ENCODE peak calls at places on chromosomes 6 and 20, in four cellular contexts. One of them, this sample, is unnamed. For H3K36me3 and H3K9me3, the result is how much of the 10 kb centered on the place peaks cover.

GRCh38 chr20:53629436-53629835 is 35.8 kb upstream of the ZNF217 start:
- DNase-seq in naive thymus-derived CD4-positive, alpha-beta T cell: no peak
- DNase-seq in cardiac muscle cell: no peak
- DNase-seq in pancreas: no peak
- DNase-seq in this sample: no peak

GRCh38 chr20:51528263-51529026 is 14.1 kb downstream of the NFATC2 start:
- DNase-seq in naive thymus-derived CD4-positive, alpha-beta T cell: no peak
- DNase-seq in cardiac muscle cell: no peak
- DNase-seq in pancreas: no peak
- DNase-seq in this sample: no peak

GRCh38 chr20:47814632-47815415 is 29.5 kb upstream of the SULF2 start:
- DNase-seq in naive thymus-derived CD4-positive, alpha-beta T cell: no peak
- DNase-seq in cardiac muscle cell: no peak
- DNase-seq in pancreas: peak
- DNase-seq in this sample: no peak

GRCh38 chr20:24199493-24199892 is 210.9 kb upstream of the GGTLC1 start:
- DNase-seq in naive thymus-derived CD4-positive, alpha-beta T cell: no peak
- DNase-seq in cardiac muscle cell: no peak
- DNase-seq in pancreas: no peak
- DNase-seq in this sample: no peak

GRCh38 chr6:40779399-40779798 is 192.2 kb upstream of the LRFN2 start:
- DNase-seq in naive thymus-derived CD4-positive, alpha-beta T cell: no peak
- DNase-seq in cardiac muscle cell: no peak
- DNase-seq in pancreas: no peak
- DNase-seq in this sample: no peak

GRCh38 chr6:131960371-131961133 is 9.4 kb upstream of the CCN2 start:
- DNase-seq in naive thymus-derived CD4-positive, alpha-beta T cell: no peak
- DNase-seq in cardiac muscle cell: peak
- DNase-seq in pancreas: no peak
- DNase-seq in this sample: no peak

GRCh38 chr6:166418691-166419143 is 36.0 kb upstream of the MPC1 start:
- DNase-seq in naive thymus-derived CD4-positive, alpha-beta T cell: no peak
- DNase-seq in cardiac muscle cell: no peak
- DNase-seq in pancreas: no peak
- DNase-seq in this sample: no peak

GRCh38 chr6:109874086-109874485 is 104.0 kb upstream of the GPR6 start:
- DNase-seq in naive thymus-derived CD4-positive, alpha-beta T cell: no peak
- DNase-seq in cardiac muscle cell: no peak
- DNase-seq in pancreas: no peak
- DNase-seq in this sample: no peak

GRCh38 chr6:90212274-90212673 is 84.4 kb downstream of the BACH2 start:
- DNase-seq in naive thymus-derived CD4-positive, alpha-beta T cell: no peak
- DNase-seq in cardiac muscle cell: no peak
- DNase-seq in pancreas: no peak
- DNase-seq in this sample: no peak

GRCh38 chr6:55758156-55758942 is 117.0 kb downstream of the BMP5 start:
- DNase-seq in naive thymus-derived CD4-positive, alpha-beta T cell: no peak
- DNase-seq in cardiac muscle cell: peak
- DNase-seq in pancreas: no peak
- DNase-seq in this sample: no peak

GRCh38 chr6:29014729-29015608 is 9.9 kb upstream of the ZNF311 start:
- DNase-seq in naive thymus-derived CD4-positive, alpha-beta T cell: no peak
- DNase-seq in cardiac muscle cell: peak
- DNase-seq in pancreas: no peak
- DNase-seq in this sample: no peak

GRCh38 chr6:107786709-107787588 is 37.2 kb downstream of the SCML4 start:
- DNase-seq in naive thymus-derived CD4-positive, alpha-beta T cell: peak
- DNase-seq in cardiac muscle cell: no peak
- DNase-seq in pancreas: no peak
- DNase-seq in this sample: peak

GRCh38 chr6:139378882-139379341 is 4.5 kb upstream of the CITED2 start:
- DNase-seq in naive thymus-derived CD4-positive, alpha-beta T cell: no peak
- DNase-seq in cardiac muscle cell: peak
- DNase-seq in pancreas: no peak
- DNase-seq in this sample: no peak

GRCh38 chr20:53741726-53742028 is 148.0 kb upstream of the ZNF217 start:
- DNase-seq in naive thymus-derived CD4-positive, alpha-beta T cell: no peak
- DNase-seq in cardiac muscle cell: no peak
- DNase-seq in pancreas: no peak
- DNase-seq in this sample: no peak

GRCh38 chr6:151374024-151374423 is 17.3 kb downstream of the ZBTB2 start:
- DNase-seq in naive thymus-derived CD4-positive, alpha-beta T cell: no peak
- DNase-seq in cardiac muscle cell: peak
- DNase-seq in pancreas: no peak
- DNase-seq in this sample: no peak

GRCh38 chr20:59561614-59562277 is 42.6 kb upstream of the PHACTR3 start:
- DNase-seq in naive thymus-derived CD4-positive, alpha-beta T cell: no peak
- DNase-seq in cardiac muscle cell: no peak
- DNase-seq in pancreas: no peak
- DNase-seq in this sample: no peak

GRCh38 chr6:1767481-1768246 is 157.9 kb downstream of the FOXC1 start:
- DNase-seq in naive thymus-derived CD4-positive, alpha-beta T cell: no peak
- DNase-seq in cardiac muscle cell: peak
- DNase-seq in pancreas: no peak
- DNase-seq in this sample: no peak

GRCh38 chr6:106825156-106825555 is 149.4 kb downstream of the CD24 start:
- DNase-seq in naive thymus-derived CD4-positive, alpha-beta T cell: no peak
- DNase-seq in cardiac muscle cell: no peak
- DNase-seq in pancreas: no peak
- DNase-seq in this sample: no peak

GRCh38 chr6:4489538-4489937 is 286.7 kb upstream of the CDYL start:
- DNase-seq in naive thymus-derived CD4-positive, alpha-beta T cell: no peak
- DNase-seq in cardiac muscle cell: no peak
- DNase-seq in pancreas: no peak
- DNase-seq in this sample: no peak

GRCh38 chr6:148447521-148448230 is 105.0 kb downstream of the SASH1 start:
- DNase-seq in naive thymus-derived CD4-positive, alpha-beta T cell: no peak
- DNase-seq in cardiac muscle cell: no peak
- DNase-seq in pancreas: no peak
- DNase-seq in this sample: no peak

GRCh38 chr6:307065-307814 is 15.0 kb downstream of the DUSP22 start:
- DNase-seq in naive thymus-derived CD4-positive, alpha-beta T cell: no peak
- DNase-seq in cardiac muscle cell: no peak
- DNase-seq in pancreas: peak
- DNase-seq in this sample: no peak

GRCh38 chr6:30917487-30917886 is 3.4 kb downstream of the VARS2 start:
- DNase-seq in naive thymus-derived CD4-positive, alpha-beta T cell: no peak
- DNase-seq in cardiac muscle cell: no peak
- DNase-seq in pancreas: no peak
- DNase-seq in this sample: no peak

GRCh38 chr6:30926644-30927043 is 5.3 kb downstream of the SFTA2 start:
- DNase-seq in naive thymus-derived CD4-positive, alpha-beta T cell: no peak
- DNase-seq in cardiac muscle cell: no peak
- DNase-seq in pancreas: no peak
- DNase-seq in this sample: no peak

GRCh38 chr6:30918675-30919074 is 4.6 kb downstream of the VARS2 start:
- DNase-seq in naive thymus-derived CD4-positive, alpha-beta T cell: no peak
- DNase-seq in cardiac muscle cell: no peak
- DNase-seq in pancreas: no peak
- DNase-seq in this sample: no peak

GRCh38 chr6:30922447-30922852 is 8.4 kb downstream of the VARS2 start:
- DNase-seq in naive thymus-derived CD4-positive, alpha-beta T cell: no peak
- DNase-seq in cardiac muscle cell: no peak
- DNase-seq in pancreas: no peak
- DNase-seq in this sample: no peak
- H3K36me3 ChIP-seq in naive thymus-derived CD4-positive, alpha-beta T cell: under half
- H3K36me3 ChIP-seq in cardiac muscle cell: under half
- H3K36me3 ChIP-seq in pancreas: under half
- H3K36me3 ChIP-seq in this sample: under half

DNA sequence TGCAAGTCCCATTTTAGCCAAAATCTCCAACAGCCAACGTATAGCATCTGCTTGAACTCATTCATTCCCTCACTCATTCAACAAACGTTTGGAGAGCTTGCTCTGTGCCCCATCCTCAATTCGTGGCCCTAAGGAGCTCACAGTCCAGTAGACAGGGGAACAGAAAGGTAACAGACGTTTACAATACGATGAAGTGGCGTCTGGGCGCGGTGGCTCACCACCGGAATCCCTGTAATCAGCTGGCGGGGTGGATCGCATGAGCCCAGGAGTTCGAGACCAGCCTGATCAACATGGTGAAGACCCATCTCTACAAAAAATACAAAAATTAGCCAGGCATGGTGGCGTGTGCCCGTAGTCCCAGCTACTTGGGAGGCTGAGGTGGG is 790 bp upstream of the E2F1 start:
- DNase-seq in naive thymus-derived CD4-positive, alpha-beta T cell: no peak
- DNase-seq in cardiac muscle cell: no peak
- DNase-seq in pancreas: no peak
- DNase-seq in this sample: no peak
- H3K4me3 ChIP-seq in naive thymus-derived CD4-positive, alpha-beta T cell: peak
- H3K4me3 ChIP-seq in cardiac muscle cell: no peak
- H3K4me3 ChIP-seq in pancreas: no peak
- H3K4me3 ChIP-seq in this sample: peak

GRCh38 chr20:56017560-56017959 is 12.2 kb upstream of the CBLN4 start:
- DNase-seq in naive thymus-derived CD4-positive, alpha-beta T cell: no peak
- DNase-seq in cardiac muscle cell: no peak
- DNase-seq in pancreas: no peak
- DNase-seq in this sample: no peak
- H3K9me3 ChIP-seq in naive thymus-derived CD4-positive, alpha-beta T cell: under half
- H3K9me3 ChIP-seq in cardiac muscle cell: under half
- H3K9me3 ChIP-seq in pancreas: under half
- H3K9me3 ChIP-seq in this sample: under half

DNA sequence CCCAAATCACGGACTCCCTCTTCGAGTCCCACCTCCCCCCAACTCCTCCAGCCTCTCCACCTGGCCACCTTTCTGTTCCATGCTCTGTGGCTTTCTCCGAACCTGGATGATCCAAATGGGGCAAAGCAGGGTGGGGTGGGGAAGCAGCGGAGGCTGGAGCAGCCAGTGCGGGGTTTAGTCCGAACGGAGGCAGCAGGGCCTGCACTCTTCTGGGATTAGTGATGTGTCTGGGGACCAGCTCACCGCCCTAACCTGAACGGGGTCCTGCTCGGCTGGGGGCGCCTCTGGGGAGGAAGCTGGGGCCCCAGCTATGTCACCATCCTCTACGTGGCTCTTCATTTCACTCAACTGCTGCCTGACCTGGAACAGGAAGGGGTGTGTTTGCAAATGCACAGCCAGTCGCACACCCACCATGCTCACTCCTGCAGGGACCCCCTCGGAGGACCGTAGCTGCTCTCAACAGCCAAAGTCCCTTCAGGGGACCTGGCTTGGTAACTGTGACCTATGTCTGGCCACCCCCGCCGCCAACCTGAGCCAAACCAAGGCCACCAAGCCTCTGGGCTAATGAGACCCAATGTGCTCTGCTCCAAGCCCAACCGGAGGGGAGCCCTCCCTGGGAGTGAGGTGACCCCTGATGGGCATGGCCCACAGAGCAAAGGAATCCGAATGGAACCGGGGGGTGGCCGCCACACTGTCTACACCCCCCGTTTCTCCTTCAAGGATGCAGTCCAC is 46.8 kb downstream of the DSTN start:
- DNase-seq in naive thymus-derived CD4-positive, alpha-beta T cell: no peak
- DNase-seq in cardiac muscle cell: no peak
- DNase-seq in pancreas: no peak
- DNase-seq in this sample: no peak
- H3K36me3 ChIP-seq in naive thymus-derived CD4-positive, alpha-beta T cell: under half
- H3K36me3 ChIP-seq in cardiac muscle cell: under half
- H3K36me3 ChIP-seq in pancreas: under half
- H3K36me3 ChIP-seq in this sample: under half

This sample was measured in CD8-positive, alpha-beta memory T cell.